ENCODE peak calls at places on chromosomes 3 and 15, in six cellular contexts. Z is heart right ventricle; A is HFF-Myc; R is effector memory CD8-positive, alpha-beta T cell; G is mesenchymal stem cell; X is activated T-cell treated with anti-CD3 and anti-CD28 coated beads for 48 hours. M is an unnamed sample.

GRCh38 chr15:69597061-69597592 is 144.5 kb downstream of the RPLP1 start:
- DNase-seq in G (no peak), A (no peak), R (no peak), X (no peak), Z (no peak), M (no peak)

GRCh38 chr3:182565916-182566524 is 227.3 kb upstream of the ATP11B start:
- DNase-seq in X (no peak), R (no peak), A (no peak), Z (no peak), G (no peak), M (no peak)

GRCh38 chr3:38585791-38586420 is 63.6 kb downstream of the SCN5A start:
- DNase-seq in Z (no peak), R (no peak), A (no peak), X (no peak), G (no peak), M (no peak)

GRCh38 chr3:121482651-121483050 is 63.1 kb downstream of the POLQ start:
- DNase-seq in G (peak; percentile 68), A (peak; percentile 19), Z (no peak), X (no peak), R (no peak), M (peak; percentile 49)

GRCh38 chr3:32725721-32726120 is 40.7 kb downstream of the CNOT10 start:
- DNase-seq in R (no peak), G (no peak), Z (no peak), X (no peak), A (no peak), M (no peak)

GRCh38 chr3:155934215-155934614 is 63.8 kb downstream of the GMPS start:
- DNase-seq in R (no peak), X (no peak), G (no peak), A (no peak), Z (no peak), M (no peak)

GRCh38 chr15:60835974-60836373 is 357.0 kb upstream of the ICE2 start:
- DNase-seq in Z (no peak), A (no peak), G (peak; percentile 67), X (no peak), R (no peak), M (no peak)

GRCh38 chr3:147409143-147410121 is at the start of gene ZIC1:
- DNase-seq in G (no peak), X (no peak), Z (no peak), A (no peak), R (no peak), M (no peak)

GRCh38 chr3:25884981-25885380 is 95.1 kb downstream of the OXSM start:
- DNase-seq in Z (no peak), A (no peak), R (no peak), X (no peak), G (no peak), M (no peak)

GRCh38 chr3:132288357-132288756 is 28.9 kb upstream of the ACP3 start:
- DNase-seq in A (no peak), X (no peak), G (no peak), Z (no peak), R (no peak), M (no peak)

GRCh38 chr15:79089331-79089889 is 1.2 kb downstream of the RASGRF1 start:
- DNase-seq in G (no peak), Z (no peak), A (no peak), X (no peak), R (no peak), M (no peak)

GRCh38 chr15:77568960-77569646 is 63.6 kb downstream of the LINGO1 start:
- DNase-seq in R (no peak), Z (no peak), G (peak; percentile 60), X (no peak), A (no peak), M (no peak)

GRCh38 chr3:120435621-120436020 is 15.2 kb downstream of the FSTL1 start:
- DNase-seq in Z (no peak), G (peak; percentile 64), R (no peak), X (no peak), A (no peak), M (peak; percentile 90)

GRCh38 chr15:72237286-72238224 is 6.6 kb upstream of the PKM start:
- DNase-seq in R (no peak), X (peak; percentile 73), A (peak; percentile 95), Z (peak; percentile 25), G (peak; percentile 99), M (peak; percentile 90)